ENCODE peak calls at places on chromosomes 7 and 10, in nine cellular contexts. G is SK-N-SH, T is Panc1, P is HCT116, Z is K562, H is A549, J is GM23338, Y is GM12878, N is HepG2. E is an unnamed sample.
A peak's percentile ranks its signal among the peaks of the same experiment; 100 is the strongest.

GRCh38 chr10:113945075-113945686 is 90.7 kb downstream of the NHLRC2 start:
- DNase-seq in Y (no peak), G (no peak), P (peak; percentile 59), H (peak; percentile 69), Z (no peak), N (no peak), J (no peak), T (no peak), E (no peak)

GRCh38 chr10:103473261-103473671 is 5.8 kb downstream of the CALHM3 start:
- DNase-seq in T (no peak), J (no peak), Y (no peak), H (no peak), N (no peak), Z (no peak), P (no peak), G (no peak), E (no peak)

GRCh38 chr7:134669845-134670373 is 23.3 kb downstream of the BPGM start:
- DNase-seq in Y (peak; percentile 23), G (peak; percentile 67), H (peak; percentile 73), J (no peak), T (peak; percentile 99), Z (peak; percentile 50), P (peak; percentile 27), N (no peak), E (no peak)

GRCh38 chr7:19798986-19799385 is 25.6 kb upstream of the TMEM196 start:
- DNase-seq in G (no peak), Y (no peak), P (no peak), J (no peak), H (no peak), Z (no peak), T (no peak), N (no peak), E (no peak)

GRCh38 chr10:9198611-9199010 is 1144.1 kb downstream of the GATA3 start:
- DNase-seq in G (no peak), T (no peak), P (no peak), Y (no peak), Z (no peak), H (no peak), N (no peak), J (no peak), E (no peak)

GRCh38 chr10:7329219-7329618 is 81.6 kb downstream of the SFMBT2 start:
- DNase-seq in Z (no peak), J (no peak), T (no peak), H (no peak), Y (no peak), P (no peak), N (no peak), G (no peak), E (peak; percentile 22)

GRCh38 chr10:44985175-44985681 is 6.6 kb upstream of the DEPP1 start:
- DNase-seq in N (no peak), J (no peak), H (no peak), P (no peak), T (no peak), G (no peak), Z (no peak), Y (no peak), E (no peak)

GRCh38 chr7:45595809-45596664 is 21.9 kb downstream of the ADCY1 start:
- DNase-seq in Z (no peak), J (no peak), H (no peak), G (no peak), P (no peak), N (no peak), T (no peak), Y (no peak), E (no peak)

GRCh38 chr7:54712777-54713176 is 46.2 kb downstream of the SEC61G start:
- DNase-seq in H (no peak), T (no peak), N (no peak), G (no peak), Z (no peak), J (no peak), Y (no peak), P (no peak), E (peak; percentile 35)

GRCh38 chr10:76883596-76883995 is 754.0 kb downstream of the KCNMA1 start:
- DNase-seq in G (no peak), Y (no peak), Z (no peak), H (no peak), P (no peak), N (no peak), T (no peak), J (no peak), E (no peak)

GRCh38 chr7:96861-97260 is 95.5 kb upstream of the FAM20C start:
- DNase-seq in H (no peak), Y (no peak), N (no peak), Z (no peak), T (no peak), G (no peak), J (peak; percentile 87), P (no peak), E (no peak)

GRCh38 chr10:92876509-92877036 is 28.3 kb downstream of the EXOC6 start:
- DNase-seq in Z (no peak), N (no peak), G (no peak), T (no peak), J (no peak), P (no peak), Y (no peak), H (no peak), E (no peak)

GRCh38 chr10:92880912-92881311 is 32.6 kb downstream of the EXOC6 start:
- DNase-seq in Z (no peak), J (no peak), P (no peak), T (no peak), H (no peak), N (no peak), Y (no peak), G (no peak), E (no peak)

GRCh38 chr10:92880233-92880861 is 32.0 kb downstream of the EXOC6 start:
- DNase-seq in P (peak; percentile 37), G (peak; percentile 37), T (no peak), H (peak; percentile 66), J (peak; percentile 75), Z (peak; percentile 47), N (peak; percentile 54), Y (no peak), E (no peak)
- TF ChIP-seq CTCF in P (peak; percentile 42), G (peak; percentile 76), T (peak; percentile 72), H (peak; percentile 83), J (peak; percentile 70), Z (peak; percentile 55), N (peak; percentile 61), Y (peak; percentile 29), E (peak; percentile 4)

GRCh38 chr10:5812283-5813090 is 747 bp downstream of the GDI2 start:
- DNase-seq in J (peak; percentile 59), G (peak; percentile 82), H (peak; percentile 27), N (no peak), Z (peak; percentile 53), P (no peak), Y (no peak), T (no peak), E (no peak)
- TF ChIP-seq REST in J (no peak), G (no peak), H (no peak), N (no peak), Z (no peak), P (no peak), Y (no peak), T (no peak), E (no peak)

GRCh38 chr7:1810961-1811849 is 141.1 kb downstream of the ELFN1 start:
- DNase-seq in G (no peak), Z (no peak), J (no peak), P (no peak), Y (no peak), H (no peak), T (no peak), N (no peak), E (peak; percentile 63)

GRCh38 chr7:1812693-1813393 is 142.8 kb downstream of the ELFN1 start:
- DNase-seq in H (no peak), P (no peak), N (no peak), G (peak; percentile 95), Y (no peak), T (no peak), Z (no peak), J (no peak), E (no peak)

GRCh38 chr7:1810521-1810920 is 140.4 kb downstream of the ELFN1 start:
- DNase-seq in P (no peak), T (no peak), Z (no peak), H (no peak), Y (no peak), J (no peak), G (no peak), N (no peak), E (no peak)

GRCh38 chr7:1813394-1814088 is 143.5 kb downstream of the ELFN1 start:
- DNase-seq in Z (no peak), T (no peak), Y (no peak), G (peak; percentile 54), J (no peak), N (no peak), H (no peak), P (no peak), E (no peak)

DNA sequence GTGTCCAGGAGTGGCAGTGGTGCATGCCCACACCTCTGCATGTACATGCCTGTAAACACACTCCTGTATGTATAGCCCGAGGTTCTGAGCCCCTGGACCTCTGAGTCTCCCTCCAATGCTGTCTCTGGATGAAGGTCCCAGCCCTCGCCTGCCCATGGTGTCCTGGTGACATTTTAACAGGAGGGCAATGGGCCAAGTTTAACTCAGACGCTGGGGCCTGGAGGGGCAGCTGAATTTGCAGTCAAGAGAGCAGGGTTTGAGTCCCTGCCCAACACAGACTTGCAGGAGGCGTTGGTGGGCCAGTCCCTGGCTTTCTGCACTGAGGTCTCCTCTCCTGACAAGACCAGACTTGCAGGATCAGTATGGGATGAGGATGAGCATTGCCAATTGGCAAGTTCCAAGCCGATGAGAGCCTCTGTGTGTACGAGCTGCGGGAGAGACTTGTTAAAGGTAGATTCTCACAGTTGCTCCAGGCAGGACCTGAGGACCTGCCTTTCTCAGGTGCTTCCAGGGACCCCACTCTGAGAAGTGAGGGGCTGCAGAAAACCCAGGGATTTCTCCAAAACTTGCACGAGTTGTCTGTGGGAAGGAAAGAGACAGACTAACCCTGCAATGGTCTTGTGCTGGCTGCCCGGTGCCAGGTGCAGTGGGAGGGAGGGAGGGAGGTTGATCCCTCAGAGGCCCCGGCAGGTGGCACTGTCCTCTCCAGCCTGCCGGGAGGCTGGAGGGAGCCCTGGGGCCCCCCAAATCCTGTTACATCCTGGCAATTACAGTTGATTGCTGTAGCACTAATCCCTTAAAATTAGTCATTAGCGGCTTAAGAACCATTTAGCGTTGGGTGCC is 142.0 kb downstream of the ELFN1 start:
- DNase-seq in J (no peak), P (no peak), N (peak; percentile 42), H (peak; percentile 27), G (peak; percentile 90), T (no peak), Y (no peak), Z (no peak), E (no peak)
- TF ChIP-seq CTCF in J (no peak), P (no peak), N (peak; percentile 76), H (peak; percentile 54), G (peak; percentile 5), T (no peak), Y (peak; percentile 13), Z (no peak), E (peak; percentile 19)

GRCh38 chr7:26854932-26855331 is 9.5 kb downstream of the SKAP2 start:
- DNase-seq in G (no peak), T (no peak), Z (no peak), H (no peak), P (no peak), Y (no peak), N (no peak), J (no peak), E (no peak)

GRCh38 chr7:26855421-26855820 is 9.0 kb downstream of the SKAP2 start:
- DNase-seq in T (no peak), G (no peak), P (no peak), J (no peak), Z (no peak), Y (no peak), N (no peak), H (no peak), E (no peak)

GRCh38 chr7:26853788-26854393 is 10.5 kb downstream of the SKAP2 start:
- DNase-seq in T (no peak), G (peak; percentile 20), Z (peak; percentile 35), Y (no peak), P (peak; percentile 31), N (peak; percentile 14), H (peak; percentile 67), J (peak; percentile 28), E (no peak)

GRCh38 chr7:26850193-26850651 is 14.2 kb downstream of the SKAP2 start:
- DNase-seq in Z (peak; percentile 67), H (no peak), P (no peak), G (no peak), T (no peak), N (no peak), J (no peak), Y (no peak), E (no peak)
- TF ChIP-seq REST in Z (no peak), H (no peak), P (no peak), G (no peak), T (no peak), N (no peak), J (no peak), Y (no peak), E (no peak)

E was measured in HL-60.